ENCODE peak calls at places on chromosomes 12 and 14, in ten cellular contexts. P is right lobe of liver, M is gastrocnemius medialis, T is tibial nerve, D is uterus, L is esophagus muscularis mucosa, I is H1, H is ovary, A is HCT116, Z is endothelial cell of umbilical vein. X is an unnamed sample. For H3K27me3, the result is how much of the 10 kb centered on the place peaks cover.

GRCh38 chr12:124660846-124661245 is 93.4 kb upstream of the NCOR2 start:
- DNase-seq in P (no peak), D (no peak), T (no peak), Z (no peak), A (no peak), M (no peak), H (no peak), I (no peak), L (no peak), X (no peak)

GRCh38 chr12:1595026-1595561 is 713 bp upstream of the FBXL14 start:
- DNase-seq in P (no peak), A (no peak), D (no peak), T (peak), L (no peak), I (no peak), H (no peak), M (no peak), Z (no peak), X (no peak)

GRCh38 chr12:499837-500458 is 40.2 kb downstream of the B4GALNT3 start:
- DNase-seq in T (no peak), A (no peak), P (no peak), L (no peak), H (no peak), D (no peak), M (no peak), I (no peak), Z (no peak), X (no peak)

GRCh38 chr12:14714437-14714836 is 18.0 kb upstream of the GUCY2C start:
- DNase-seq in L (no peak), H (no peak), T (no peak), Z (no peak), P (no peak), I (no peak), M (no peak), A (no peak), D (no peak), X (no peak)

GRCh38 chr12:111227476-111228420 is 141.1 kb downstream of the PHETA1 start:
- DNase-seq in Z (no peak), P (no peak), M (no peak), I (no peak), A (no peak), T (no peak), D (no peak), H (no peak), L (no peak), X (no peak)

GRCh38 chr12:11847539-11847938 is 198.1 kb downstream of the ETV6 start:
- DNase-seq in P (no peak), D (no peak), L (no peak), I (no peak), H (no peak), M (no peak), T (no peak), Z (no peak), A (no peak), X (no peak)

GRCh38 chr14:55389330-55389729 is 22.3 kb downstream of the ATG14 start:
- DNase-seq in P (no peak), Z (no peak), L (no peak), I (no peak), H (no peak), D (no peak), T (no peak), A (no peak), M (no peak), X (no peak)

GRCh38 chr12:3662516-3662915 is 90.4 kb downstream of the CRACR2A start:
- DNase-seq in A (no peak), P (no peak), I (no peak), Z (no peak), D (no peak), M (no peak), H (no peak), T (no peak), L (no peak), X (no peak)

GRCh38 chr12:54355104-54355815 is 9.0 kb downstream of the GPR84 start:
- DNase-seq in I (no peak), H (no peak), P (no peak), M (no peak), T (no peak), A (no peak), L (no peak), D (no peak), Z (no peak), X (no peak)

GRCh38 chr12:25670076-25671055 is 117.3 kb upstream of the LMNTD1 start:
- DNase-seq in T (no peak), Z (no peak), A (no peak), I (no peak), P (no peak), L (peak), H (no peak), D (no peak), M (no peak), X (no peak)

GRCh38 chr12:128258866-128259555 is 8.0 kb upstream of the TMEM132C start:
- DNase-seq in A (no peak), M (no peak), D (no peak), P (no peak), L (no peak), Z (no peak), I (no peak), H (no peak), T (no peak), X (no peak)

GRCh38 chr14:35506927-35507326 is 27.0 kb upstream of the INSM2 start:
- DNase-seq in P (no peak), H (no peak), Z (peak), M (no peak), T (no peak), I (no peak), L (no peak), D (no peak), A (no peak), X (no peak)

GRCh38 chr12:24561882-24562760 is 386.8 kb downstream of the BCAT1 start:
- DNase-seq in D (peak), L (no peak), H (peak), P (peak), A (no peak), T (peak), I (no peak), M (peak), Z (peak), X (peak)

GRCh38 chr14:103361868-103362267 is 23.3 kb upstream of the MARK3 start:
- DNase-seq in Z (peak), L (no peak), M (no peak), H (no peak), D (no peak), P (no peak), I (no peak), A (peak), T (no peak), X (no peak)

GRCh38 chr12:20269352-20270067 is 98.8 kb upstream of the PDE3A start:
- DNase-seq in L (no peak), T (no peak), D (no peak), H (no peak), I (no peak), P (no peak), A (no peak), M (no peak), Z (no peak), X (no peak)

GRCh38 chr12:72295744-72296143 is 23.6 kb downstream of the TRHDE start:
- DNase-seq in H (no peak), M (no peak), Z (no peak), D (no peak), T (no peak), P (no peak), L (no peak), A (no peak), I (no peak), X (no peak)
- TF ChIP-seq POLR2A in H (no peak), M (no peak), Z (no peak), D (no peak), T (no peak), P (no peak), L (no peak), A (no peak), I (no peak), X (no peak)

GRCh38 chr12:127060933-127061332 is 1206.0 kb upstream of the TMEM132C start:
- DNase-seq in M (no peak), D (no peak), I (no peak), Z (no peak), P (no peak), L (no peak), A (no peak), H (no peak), T (no peak), X (no peak)

GRCh38 chr12:127064207-127064606 is 1202.8 kb upstream of the TMEM132C start:
- DNase-seq in T (no peak), D (no peak), L (no peak), M (no peak), P (no peak), H (no peak), Z (no peak), I (no peak), A (no peak), X (no peak)

GRCh38 chr12:127065595-127065994 is 1201.4 kb upstream of the TMEM132C start:
- DNase-seq in P (no peak), A (no peak), D (no peak), I (no peak), L (no peak), H (no peak), T (no peak), M (no peak), Z (no peak), X (no peak)

GRCh38 chr12:127063339-127064090 is 1203.5 kb upstream of the TMEM132C start:
- DNase-seq in A (no peak), L (no peak), P (no peak), M (no peak), T (no peak), D (no peak), I (no peak), H (no peak), Z (no peak), X (no peak)

DNA sequence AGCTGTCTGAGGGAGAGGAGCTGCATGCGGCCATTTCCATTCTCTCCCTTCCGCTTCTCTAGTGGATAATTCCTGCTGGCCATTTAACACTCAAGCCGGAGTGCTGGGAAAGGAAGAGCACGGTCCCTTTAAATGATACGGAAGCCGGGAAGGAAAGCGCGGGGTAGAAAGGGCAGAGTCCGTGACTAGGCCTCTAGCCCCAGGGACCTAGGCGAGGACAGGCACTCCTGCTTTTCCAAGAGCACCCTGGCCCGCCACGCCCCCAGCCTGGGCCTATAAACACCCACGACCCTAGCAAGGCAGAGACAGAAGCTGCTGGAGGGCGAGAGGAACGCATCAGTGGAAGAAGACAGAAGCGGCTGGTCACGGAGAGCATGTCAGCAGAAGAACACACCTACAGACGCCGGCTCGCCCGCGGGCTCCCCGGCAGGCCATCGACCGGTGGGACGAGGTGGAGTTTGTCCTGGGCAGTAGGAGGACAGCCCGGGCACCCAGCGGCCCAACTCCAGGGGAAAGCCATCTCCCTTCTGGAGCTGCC is 1206.6 kb upstream of the TMEM132C start:
- DNase-seq in H (no peak), Z (no peak), M (no peak), A (peak), T (no peak), L (no peak), D (no peak), I (no peak), P (no peak), X (no peak)
- H3K27me3 ChIP-seq in H (under half), Z (under half), M (under half), A (under half), T (under half), L (under half), D (under half), I (under half), P (under half), X (under half)

DNA sequence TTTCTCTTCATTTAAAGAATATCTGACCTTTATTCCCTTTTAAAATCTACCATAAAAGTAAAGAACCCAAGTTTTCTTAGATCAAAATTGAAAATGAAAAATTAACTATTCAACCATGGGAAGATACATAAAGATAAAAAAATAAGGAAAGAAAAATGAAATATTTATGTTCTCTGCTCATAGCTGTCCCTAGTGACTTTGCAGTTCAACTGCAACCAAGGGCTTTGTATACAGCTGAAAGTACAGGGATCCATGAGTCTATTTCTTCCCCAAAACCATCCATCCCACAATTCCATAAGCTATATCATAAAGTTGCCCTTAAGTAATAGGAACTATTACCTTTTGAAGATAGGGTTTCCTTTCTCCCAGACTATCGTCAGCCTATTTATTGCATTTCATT is 113.1 kb downstream of the ITPR2 start:
- DNase-seq in H (no peak), L (no peak), A (no peak), P (no peak), T (no peak), I (no peak), D (no peak), Z (no peak), M (no peak), X (no peak)
- TF ChIP-seq CTCF in H (no peak), L (no peak), A (peak), P (no peak), T (no peak), I (no peak), D (no peak), Z (peak), M (no peak), X (no peak)

GRCh38 chr12:57546438-57547365 is at the start of gene DCTN2:
- DNase-seq in I (peak), P (peak), T (peak), H (peak), Z (peak), M (peak), L (peak), A (peak), D (peak), X (peak)
- TF ChIP-seq POLR2A in I (no peak), P (peak), T (no peak), H (peak), Z (no peak), M (peak), L (peak), A (peak), D (no peak), X (peak)

DNA sequence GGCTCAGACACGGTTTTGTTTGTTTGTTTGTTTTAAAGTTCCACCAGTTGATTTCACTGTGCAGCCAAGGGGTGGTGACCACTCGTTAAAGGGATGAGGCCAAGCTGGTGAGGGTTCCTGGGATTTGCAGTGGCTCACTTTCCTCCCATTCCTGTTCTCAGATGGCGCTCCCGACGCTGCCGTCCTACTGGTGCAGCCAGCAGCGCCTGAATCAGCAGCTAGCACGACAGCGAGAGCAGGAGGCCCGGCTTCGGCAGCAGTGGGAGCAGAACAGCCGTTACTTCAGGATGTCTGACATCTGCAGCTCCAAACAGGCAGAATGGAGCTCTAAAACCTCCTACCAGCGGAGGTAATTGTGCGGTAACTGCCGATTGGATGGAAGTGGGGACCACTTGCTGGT is 2.8 kb downstream of the TCHP start:
- DNase-seq in M (no peak), H (no peak), Z (no peak), I (no peak), P (no peak), D (no peak), L (no peak), A (no peak), T (no peak), X (no peak)
- H3K27me3 ChIP-seq in M (under half), H (under half), Z (under half), I (half or more), P (under half), D (under half), L (under half), A (under half), T (under half), X (under half)

GRCh38 chr14:91146661-91147060 is 32.8 kb downstream of the DGLUCY start:
- DNase-seq in I (no peak), Z (no peak), H (no peak), L (no peak), M (no peak), T (no peak), A (no peak), D (no peak), P (no peak), X (peak)
- TF ChIP-seq CTCF in I (no peak), Z (no peak), H (no peak), L (no peak), M (no peak), T (no peak), A (no peak), D (no peak), P (no peak), X (no peak)

GRCh38 chr12:121827351-121828099 is 23.7 kb downstream of the SETD1B start:
- DNase-seq in D (no peak), P (no peak), H (no peak), I (no peak), Z (no peak), T (no peak), L (no peak), A (no peak), M (no peak), X (no peak)
- TF ChIP-seq POLR2A in D (no peak), P (no peak), H (no peak), I (no peak), Z (no peak), T (no peak), L (no peak), A (no peak), M (no peak), X (no peak)

GRCh38 chr12:57625261-57626032 is 7.6 kb downstream of the B4GALNT1 start:
- DNase-seq in Z (no peak), M (no peak), T (no peak), I (no peak), P (peak), A (no peak), H (no peak), L (no peak), D (no peak), X (no peak)
- H3K27me3 ChIP-seq in Z (half or more), M (under half), T (under half), I (half or more), P (under half), A (under half), H (under half), L (under half), D (under half), X (under half)

GRCh38 chr12:53025250-53025649 is 19.0 kb downstream of the EIF4B start:
- DNase-seq in L (no peak), Z (no peak), M (no peak), A (no peak), H (no peak), P (no peak), D (no peak), I (no peak), T (no peak), X (no peak)
- TF ChIP-seq CTCF in L (no peak), Z (no peak), M (no peak), A (peak), H (no peak), P (no peak), D (no peak), I (no peak), T (no peak), X (no peak)

X was measured in heart left ventricle.